ENCODE peak calls at places on chromosomes 3 and 15, in four cellular contexts. M is iPS-NIHi11, Z is PC-3, N is transverse colon. O is an unnamed sample.
A peak's percentile ranks its signal among the peaks of the same experiment; 100 is the strongest.

GRCh38 chr3:14525685-14526631 is 14.2 kb downstream of the GRIP2 start:
- DNase-seq in N (no peak), M (no peak), Z (peak; percentile 25), O (no peak)

GRCh38 chr3:51937014-51937413 is 4.7 kb downstream of the RRP9 start:
- DNase-seq in Z (peak; percentile 30), N (no peak), M (no peak), O (no peak)

GRCh38 chr15:93072440-93073394 is 16.3 kb downstream of the RGMA start:
- DNase-seq in N (peak; percentile 63), Z (peak; percentile 75), M (peak; percentile 97), O (peak; percentile 86)

GRCh38 chr3:65751123-65751700 is 287.5 kb downstream of the MAGI1 start:
- DNase-seq in M (peak; percentile 69), N (peak; percentile 33), Z (peak; percentile 40), O (peak; percentile 65)

GRCh38 chr3:66041828-66042227 is 3.1 kb upstream of the MAGI1 start:
- DNase-seq in M (no peak), N (no peak), Z (no peak), O (no peak)

GRCh38 chr3:31197941-31198340 is 303.5 kb upstream of the GADL1 start:
- DNase-seq in M (no peak), Z (no peak), N (peak; percentile 64), O (no peak)

GRCh38 chr15:85480923-85481322 is 100.5 kb downstream of the AKAP13 start:
- DNase-seq in M (no peak), Z (no peak), N (no peak), O (no peak)

GRCh38 chr3:24242012-24242698 is 252.5 kb downstream of the THRB start:
- DNase-seq in N (no peak), Z (peak; percentile 93), M (peak; percentile 36), O (no peak)

GRCh38 chr3:170701696-170702678 is 116.1 kb upstream of the SLC7A14 start:
- DNase-seq in Z (no peak), M (no peak), N (no peak), O (no peak)

GRCh38 chr3:50805321-50805720 is 130.6 kb downstream of the DOCK3 start:
- DNase-seq in N (no peak), Z (no peak), M (no peak), O (no peak)

GRCh38 chr3:113912551-113913246 is 35.1 kb upstream of the ZDHHC23 start:
- DNase-seq in M (peak; percentile 57), N (peak; percentile 26), Z (peak; percentile 90), O (peak; percentile 69)

O was measured in H9.